ENCODE peak calls at places on chromosomes 5 and 9, in eight cellular contexts. G, S, U, I, V, N, R and J are unnamed samples.

GRCh38 chr5:110969502-110969901 is 102.0 kb upstream of the TSLP start:
- DNase-seq in I (no peak), R (no peak), N (no peak), V (no peak), S (no peak), U (no peak), G (no peak), J (no peak)

GRCh38 chr9:125889122-125889523 is 141.9 kb downstream of the PBX3 start:
- DNase-seq in N (peak; percentile 12), I (no peak), V (no peak), S (no peak), R (no peak), G (peak; percentile 33), U (no peak), J (no peak)

GRCh38 chr9:136697146-136697820 is 10.0 kb upstream of the AGPAT2 start:
- DNase-seq in R (no peak), N (no peak), V (no peak), S (no peak), U (no peak), I (peak; percentile 8), G (peak; percentile 55), J (no peak)

GRCh38 chr9:29044959-29045358 is 1471.7 kb upstream of the C9orf72 start:
- DNase-seq in V (peak; percentile 69), U (no peak), I (no peak), S (no peak), R (no peak), N (no peak), G (no peak), J (no peak)

GRCh38 chr5:54397420-54397819 is 58.1 kb upstream of the HSPB3 start:
- DNase-seq in G (no peak), U (no peak), V (no peak), I (no peak), R (no peak), N (no peak), S (no peak), J (no peak)

GRCh38 chr9:128007566-128008138 is 26.9 kb upstream of the EEIG1 start:
- DNase-seq in N (peak; percentile 87), I (no peak), G (peak; percentile 97), S (no peak), U (peak; percentile 85), V (no peak), R (peak; percentile 83), J (no peak)

GRCh38 chr5:1542755-1543154 is 19.0 kb upstream of the LPCAT1 start:
- DNase-seq in N (no peak), U (no peak), R (no peak), V (peak; percentile 82), I (no peak), S (no peak), G (peak; percentile 14), J (no peak)

GRCh38 chr9:128043467-128043868 is 23.7 kb downstream of the NAIF1 start:
- DNase-seq in N (no peak), S (no peak), G (no peak), I (peak; percentile 68), V (no peak), U (no peak), R (no peak), J (no peak)

GRCh38 chr9:131273791-131274673 is 2.3 kb downstream of the FAM78A start:
- DNase-seq in U (no peak), S (no peak), R (no peak), G (peak; percentile 64), N (no peak), I (no peak), V (no peak), J (no peak)

GRCh38 chr9:92706218-92706940 is 36.4 kb upstream of the IPPK start:
- DNase-seq in G (no peak), N (peak; percentile 50), I (no peak), V (peak; percentile 36), U (no peak), S (no peak), R (no peak), J (no peak)

GRCh38 chr5:170100051-170100943 is 5.4 kb upstream of the FOXI1 start:
- DNase-seq in N (peak; percentile 71), S (peak; percentile 87), U (peak; percentile 53), G (peak; percentile 72), I (peak; percentile 85), V (peak; percentile 72), R (peak; percentile 90), J (peak; percentile 51)

GRCh38 chr9:72537011-72537545 is 15.7 kb downstream of the TMC1 start:
- DNase-seq in U (no peak), I (no peak), V (no peak), R (no peak), N (no peak), G (no peak), S (no peak), J (no peak)

GRCh38 chr9:92592946-92593860 is 57.4 kb upstream of the ECM2 start:
- DNase-seq in N (no peak), I (no peak), U (no peak), G (no peak), V (no peak), R (no peak), S (no peak), J (no peak)

GRCh38 chr9:1939926-1940368 is 75.2 kb upstream of the SMARCA2 start:
- DNase-seq in S (no peak), N (peak; percentile 20), V (peak; percentile 39), I (peak; percentile 18), U (peak; percentile 6), G (peak; percentile 26), R (no peak), J (no peak)

GRCh38 chr9:4297795-4298254 is 2.0 kb downstream of the GLIS3 start:
- DNase-seq in S (peak; percentile 66), G (peak; percentile 33), U (no peak), V (peak; percentile 68), I (peak; percentile 88), N (peak; percentile 45), R (peak; percentile 91), J (no peak)

GRCh38 chr5:10482791-10483530 is 41.3 kb downstream of the ROPN1L start:
- DNase-seq in U (no peak), N (no peak), G (no peak), I (no peak), R (no peak), S (no peak), V (no peak), J (no peak)

GRCh38 chr5:150302301-150303069 is at the start of gene ARSI:
- DNase-seq in N (no peak), U (no peak), R (peak; percentile 87), I (peak; percentile 70), V (no peak), S (no peak), G (no peak), J (no peak)

GRCh38 chr9:124467410-124468060 is 17.3 kb downstream of the ADGRD2 start:
- DNase-seq in S (no peak), V (no peak), I (no peak), N (no peak), U (no peak), G (no peak), R (peak; percentile 73), J (no peak)